ENCODE peak calls at places on chromosomes 13 and 19, in six cellular contexts. G is mucosa of descending colon; W is HEK293T; C is activated naive CD4-positive, alpha-beta T cell treated with anti-CD3 and anti-CD28 coated beads, Interleukin-2, amount 50 U/mL, for 72 hours; N is NT2/D1; V is NCI-H82. F is an unnamed sample.

GRCh38 chr19:3599776-3600183 is 6.9 kb downstream of the TBXA2R start:
- DNase-seq in G (no peak), W (peak), C (no peak), N (no peak), V (no peak), F (peak)

GRCh38 chr19:995051-995827 is 5.0 kb upstream of the GRIN3B start:
- DNase-seq in G (no peak), W (no peak), C (no peak), N (no peak), V (no peak), F (no peak)

GRCh38 chr19:566403-566802 is 6.0 kb upstream of the BSG start:
- DNase-seq in G (no peak), W (no peak), C (no peak), N (no peak), V (no peak), F (no peak)

GRCh38 chr13:95226051-95226450 is 75.2 kb downstream of the ABCC4 start:
- DNase-seq in G (no peak), W (no peak), C (no peak), N (no peak), V (no peak), F (no peak)

GRCh38 chr19:16118489-16119033 is 6.9 kb downstream of the RAB8A start:
- DNase-seq in G (peak), W (no peak), C (peak), N (no peak), V (no peak), F (no peak)

GRCh38 chr13:113813070-113813748 is 50.7 kb downstream of the GAS6 start:
- DNase-seq in G (no peak), W (no peak), C (no peak), N (no peak), V (no peak), F (no peak)

GRCh38 chr13:49225358-49226042 is 5.4 kb downstream of the MLNR start:
- DNase-seq in G (no peak), W (no peak), C (no peak), N (no peak), V (no peak), F (no peak)

GRCh38 chr19:28313633-28314032 is 899.3 kb downstream of the UQCRFS1 start:
- DNase-seq in G (no peak), W (no peak), C (no peak), N (no peak), V (no peak), F (no peak)

GRCh38 chr19:45444318-45445041 is 20.8 kb upstream of the ERCC1 start:
- DNase-seq in G (peak), W (peak), C (peak), N (no peak), V (peak), F (peak)

GRCh38 chr13:79297128-79297527 is 108.9 kb downstream of the RBM26 start:
- DNase-seq in G (no peak), W (no peak), C (no peak), N (no peak), V (no peak), F (no peak)

GRCh38 chr13:33832872-33833271 is 14.9 kb downstream of the RFC3 start:
- DNase-seq in G (no peak), W (no peak), C (no peak), N (no peak), V (no peak), F (no peak)

GRCh38 chr19:33325920-33326319 is 23.6 kb upstream of the CEBPA start:
- DNase-seq in G (no peak), W (no peak), C (no peak), N (no peak), V (no peak), F (no peak)

GRCh38 chr13:109509154-109509905 is 277.1 kb downstream of the IRS2 start:
- DNase-seq in G (no peak), W (no peak), C (no peak), N (no peak), V (no peak), F (no peak)

GRCh38 chr13:102234618-102235017 is 167.2 kb downstream of the FGF14 start:
- DNase-seq in G (no peak), W (no peak), C (no peak), N (no peak), V (no peak), F (no peak)

GRCh38 chr19:2578391-2578826 is 102.5 kb downstream of the GADD45B start:
- DNase-seq in G (peak), W (no peak), C (no peak), N (no peak), V (no peak), F (peak)